ENCODE peak calls at places on chromosomes 1 and 21, in nine cellular contexts. L, F, U, Q, P, B, N, V and X are unnamed samples.

GRCh38 chr1:9234223-9235122 is at the start of gene H6PD:
- DNase-seq in Q (peak), P (peak), V (peak), N (peak), F (peak), U (peak), L (peak), B (peak), X (peak)

GRCh38 chr1:28115267-28115666 is 26.9 kb upstream of the EYA3 start:
- DNase-seq in P (no peak), Q (peak), U (no peak), N (peak), F (no peak), L (peak), B (no peak), V (peak), X (no peak)

GRCh38 chr1:152182431-152182830 is 23.4 kb upstream of the RPTN start:
- DNase-seq in P (no peak), F (no peak), V (no peak), L (no peak), B (no peak), Q (no peak), U (no peak), N (no peak), X (no peak)

GRCh38 chr1:245260116-245260882 is 105.5 kb downstream of the KIF26B start:
- DNase-seq in V (no peak), L (no peak), F (no peak), B (no peak), P (no peak), N (no peak), U (no peak), Q (no peak), X (no peak)

GRCh38 chr1:245770191-245770590 is 615.4 kb downstream of the KIF26B start:
- DNase-seq in V (no peak), U (no peak), Q (no peak), L (no peak), P (no peak), B (no peak), N (no peak), F (no peak), X (no peak)

GRCh38 chr21:39720126-39720778 is 24.7 kb upstream of the IGSF5 start:
- DNase-seq in L (no peak), V (no peak), P (no peak), B (no peak), Q (no peak), U (no peak), N (no peak), F (no peak), X (no peak)

GRCh38 chr1:77446841-77447555 is 165.2 kb downstream of the AK5 start:
- DNase-seq in V (no peak), Q (no peak), N (no peak), F (no peak), L (no peak), B (no peak), U (no peak), P (no peak), X (no peak)

GRCh38 chr1:19353596-19353995 is 41.5 kb downstream of the SLC66A1 start:
- DNase-seq in L (no peak), F (no peak), Q (no peak), V (no peak), N (no peak), U (peak), B (peak), P (no peak), X (no peak)

GRCh38 chr1:30472009-30472408 is 251.4 kb downstream of the MATN1 start:
- DNase-seq in B (no peak), L (no peak), V (no peak), Q (no peak), P (no peak), F (no peak), N (no peak), U (no peak), X (no peak)

GRCh38 chr1:18413906-18414305 is 66.8 kb upstream of the KLHDC7A start:
- DNase-seq in Q (no peak), N (peak), V (no peak), F (no peak), U (no peak), P (no peak), B (no peak), L (no peak), X (no peak)

GRCh38 chr1:110370827-110371226 is 20.0 kb downstream of the SLC16A4 start:
- DNase-seq in Q (no peak), V (no peak), U (no peak), L (no peak), P (no peak), B (no peak), F (no peak), N (no peak), X (no peak)

GRCh38 chr1:158830904-158831507 is at the start of gene MNDA:
- DNase-seq in N (no peak), V (no peak), Q (no peak), U (no peak), L (no peak), F (no peak), P (no peak), B (no peak), X (no peak)

GRCh38 chr1:153699768-153700167 is 21.3 kb downstream of the NPR1 start:
- DNase-seq in V (no peak), Q (no peak), B (no peak), P (no peak), N (no peak), F (no peak), U (no peak), L (no peak), X (no peak)

GRCh38 chr21:44421901-44422840 is 33.1 kb upstream of the LRRC3 start:
- DNase-seq in V (no peak), N (peak), U (no peak), L (no peak), F (no peak), Q (peak), P (peak), B (no peak), X (no peak)

GRCh38 chr1:68819190-68819829 is 322.4 kb upstream of the DEPDC1 start:
- DNase-seq in U (peak), B (no peak), N (no peak), P (no peak), V (no peak), L (no peak), F (peak), Q (no peak), X (no peak)

GRCh38 chr21:42544544-42544943 is 30.9 kb downstream of the SLC37A1 start:
- DNase-seq in F (no peak), P (no peak), L (no peak), N (no peak), Q (no peak), B (no peak), U (no peak), V (no peak), X (no peak)

GRCh38 chr1:165408518-165408917 is 36.4 kb downstream of the RXRG start:
- DNase-seq in P (no peak), N (no peak), Q (no peak), V (no peak), L (no peak), U (peak), F (peak), B (peak), X (no peak)

GRCh38 chr1:215044151-215044550 is 38.4 kb upstream of the KCNK2 start:
- DNase-seq in P (no peak), B (no peak), F (no peak), Q (no peak), U (no peak), N (no peak), V (no peak), L (no peak), X (no peak)